ENCODE peak calls at places on chromosomes 7 and 10, in ten cellular contexts. I is B cell; D is stimulated activated CD4-positive, alpha-beta T cell treated with anti-CD3 and anti-CD28 coated beads, Interleukin-1b, Interleukin-23, amount 100 ng/mL, for 4 hours; A is right lobe of liver; T is fibroblast of the aortic adventitia; Q is GM23248; K is stromal cell of bone marrow; H is NCI-H2081; B is GM04504; L is brain microvascular endothelial cell. O is an unnamed sample.

GRCh38 chr7:73718438-73718881 is 1.0 kb downstream of the STX1A start:
- DNase-seq in I (no peak), D (no peak), A (no peak), T (no peak), Q (peak; percentile 60), K (no peak), H (no peak), B (no peak), L (peak; percentile 24), O (no peak)

GRCh38 chr7:7266257-7266656 is 83.9 kb downstream of the C1GALT1 start:
- DNase-seq in I (no peak), D (no peak), A (no peak), T (no peak), Q (no peak), K (no peak), H (no peak), B (no peak), L (no peak), O (no peak)

GRCh38 chr7:144032483-144032882 is 16.3 kb upstream of the OR2A5 start:
- DNase-seq in I (no peak), D (no peak), A (no peak), T (no peak), Q (no peak), K (no peak), H (no peak), B (no peak), L (no peak), O (no peak)

GRCh38 chr7:128422856-128423255 is 13.1 kb upstream of the IMPDH1 start:
- DNase-seq in I (no peak), D (no peak), A (no peak), T (no peak), Q (no peak), K (no peak), H (no peak), B (no peak), L (no peak), O (no peak)

GRCh38 chr10:79331709-79332108 is 15.6 kb upstream of the PPIF start:
- DNase-seq in I (peak; percentile 79), D (peak; percentile 64), A (no peak), T (peak; percentile 32), Q (peak; percentile 95), K (peak; percentile 72), H (no peak), B (peak; percentile 75), L (peak; percentile 93), O (peak; percentile 78)

GRCh38 chr7:108016841-108017775 is 14.1 kb upstream of the LAMB1 start:
- DNase-seq in I (no peak), D (no peak), A (no peak), T (peak; percentile 74), Q (peak; percentile 69), K (peak; percentile 55), H (peak; percentile 63), B (no peak), L (peak; percentile 67), O (peak; percentile 64)

GRCh38 chr7:92916751-92917369 is 80.5 kb upstream of the CDK6 start:
- DNase-seq in I (no peak), D (no peak), A (no peak), T (peak; percentile 60), Q (peak; percentile 61), K (no peak), H (peak; percentile 36), B (peak; percentile 14), L (peak; percentile 79), O (peak; percentile 67)

GRCh38 chr10:122121059-122121458 is 132.1 kb downstream of the TACC2 start:
- DNase-seq in I (no peak), D (no peak), A (no peak), T (no peak), Q (no peak), K (no peak), H (no peak), B (no peak), L (no peak), O (no peak)

GRCh38 chr7:17690030-17690429 is 250.3 kb downstream of the SNX13 start:
- DNase-seq in I (no peak), D (no peak), A (no peak), T (peak; percentile 98), Q (peak; percentile 90), K (peak; percentile 92), H (no peak), B (no peak), L (peak; percentile 98), O (peak; percentile 80)

GRCh38 chr7:158097511-158098124 is 490.0 kb downstream of the PTPRN2 start:
- DNase-seq in I (no peak), D (no peak), A (peak; percentile 42), T (no peak), Q (no peak), K (no peak), H (peak; percentile 51), B (no peak), L (no peak), O (no peak)

GRCh38 chr10:49534670-49535381 is 4.1 kb downstream of the ERCC6 start:
- DNase-seq in I (peak; percentile 26), D (no peak), A (no peak), T (peak; percentile 81), Q (peak; percentile 88), K (peak; percentile 47), H (no peak), B (peak; percentile 43), L (peak; percentile 79), O (peak; percentile 86)

GRCh38 chr10:131034451-131034850 is 277.1 kb downstream of the TCERG1L start:
- DNase-seq in I (no peak), D (no peak), A (no peak), T (no peak), Q (no peak), K (no peak), H (no peak), B (no peak), L (no peak), O (no peak)

GRCh38 chr7:30974605-30975256 is 11.0 kb downstream of the GHRHR start:
- DNase-seq in I (peak; percentile 34), D (no peak), A (no peak), T (peak; percentile 61), Q (peak; percentile 56), K (no peak), H (peak; percentile 11), B (peak; percentile 22), L (peak; percentile 20), O (no peak)

GRCh38 chr7:40598915-40599314 is 464.1 kb downstream of the SUGCT start:
- DNase-seq in I (no peak), D (no peak), A (no peak), T (no peak), Q (no peak), K (no peak), H (no peak), B (no peak), L (no peak), O (no peak)

GRCh38 chr10:74586088-74586585 is 240.3 kb upstream of the KAT6B start:
- DNase-seq in I (no peak), D (peak; percentile 21), A (no peak), T (no peak), Q (peak; percentile 24), K (no peak), H (peak; percentile 7), B (no peak), L (no peak), O (no peak)

GRCh38 chr7:24283900-24284698 is at the start of gene NPY:
- DNase-seq in I (peak; percentile 47), D (no peak), A (no peak), T (no peak), Q (no peak), K (no peak), H (no peak), B (no peak), L (no peak), O (no peak)

GRCh38 chr7:41930538-41931262 is 227.8 kb upstream of the INHBA start:
- DNase-seq in I (no peak), D (no peak), A (no peak), T (peak; percentile 53), Q (peak; percentile 75), K (no peak), H (no peak), B (no peak), L (no peak), O (peak; percentile 58)

GRCh38 chr10:4810093-4810492 is 15.9 kb upstream of the AKR1E2 start:
- DNase-seq in I (no peak), D (no peak), A (no peak), T (peak; percentile 65), Q (no peak), K (peak; percentile 25), H (no peak), B (no peak), L (peak; percentile 23), O (no peak)

GRCh38 chr10:110876788-110877187 is 5.1 kb downstream of the PDCD4 start:
- DNase-seq in I (no peak), D (no peak), A (no peak), T (no peak), Q (no peak), K (no peak), H (no peak), B (no peak), L (no peak), O (no peak)

GRCh38 chr10:11874568-11875182 is 51.5 kb downstream of the PROSER2 start:
- DNase-seq in I (no peak), D (peak; percentile 9), A (peak; percentile 68), T (peak; percentile 58), Q (no peak), K (no peak), H (no peak), B (no peak), L (peak; percentile 11), O (no peak)

GRCh38 chr10:67785098-67785497 is 52.9 kb downstream of the DNAJC12 start:
- DNase-seq in I (no peak), D (no peak), A (no peak), T (no peak), Q (no peak), K (no peak), H (peak; percentile 24), B (no peak), L (no peak), O (no peak)

GRCh38 chr10:89301721-89302445 is at the start of gene IFIT2:
- DNase-seq in I (peak; percentile 77), D (no peak), A (no peak), T (peak; percentile 75), Q (peak; percentile 87), K (no peak), H (peak; percentile 25), B (peak; percentile 29), L (peak; percentile 64), O (peak; percentile 78)

GRCh38 chr7:71155236-71155635 is 23.3 kb downstream of the GALNT17 start:
- DNase-seq in I (no peak), D (no peak), A (no peak), T (no peak), Q (no peak), K (no peak), H (no peak), B (no peak), L (no peak), O (no peak)

GRCh38 chr10:79242620-79243152 is 104.6 kb upstream of the PPIF start:
- DNase-seq in I (peak; percentile 85), D (peak; percentile 30), A (no peak), T (peak; percentile 77), Q (peak; percentile 95), K (peak; percentile 73), H (peak; percentile 63), B (peak; percentile 57), L (peak; percentile 69), O (peak; percentile 80)

GRCh38 chr7:1883031-1883761 is 213.1 kb downstream of the ELFN1 start:
- DNase-seq in I (no peak), D (no peak), A (peak; percentile 45), T (peak; percentile 64), Q (peak; percentile 96), K (peak; percentile 79), H (no peak), B (peak; percentile 75), L (peak; percentile 67), O (peak; percentile 92)

GRCh38 chr7:43117025-43117424 is 4.6 kb downstream of the HECW1 start:
- DNase-seq in I (no peak), D (no peak), A (no peak), T (peak; percentile 4), Q (peak; percentile 32), K (no peak), H (no peak), B (no peak), L (no peak), O (no peak)

GRCh38 chr10:28463676-28464395 is 69.1 kb upstream of the WAC start:
- DNase-seq in I (no peak), D (no peak), A (no peak), T (no peak), Q (no peak), K (no peak), H (peak; percentile 75), B (no peak), L (no peak), O (no peak)